ENCODE peak calls at places on chromosomes 16 and 17, in nine cellular contexts. L is iPS DF 6.9, W is OCI-LY7, F is neural progenitor cell, D is DND-41, Z is fibroblast of lung, P is astrocyte, E is BJ, N is HCT116. O is an unnamed sample.

GRCh38 chr16:63938661-63939060 is 1183.2 kb downstream of the CDH11 start:
- DNase-seq in L (no peak), W (no peak), F (no peak), D (no peak), Z (no peak), P (peak), E (no peak), N (no peak), O (no peak)

GRCh38 chr16:74034862-74035261 is 261.8 kb upstream of the PSMD7 start:
- DNase-seq in L (no peak), W (peak), F (peak), D (peak), Z (peak), P (no peak), E (no peak), N (peak), O (peak)

GRCh38 chr17:69596141-69596540 is 181.6 kb downstream of the MAP2K6 start:
- DNase-seq in L (no peak), W (no peak), F (no peak), D (no peak), Z (no peak), P (no peak), E (no peak), N (no peak), O (no peak)

GRCh38 chr17:75588546-75589016 is 981 bp downstream of the MYO15B start:
- DNase-seq in L (no peak), W (no peak), F (no peak), D (no peak), Z (no peak), P (no peak), E (no peak), N (no peak), O (no peak)

GRCh38 chr17:71392715-71393567 is 727.9 kb upstream of the SOX9 start:
- DNase-seq in L (no peak), W (no peak), F (no peak), D (no peak), Z (peak), P (peak), E (no peak), N (no peak), O (no peak)

GRCh38 chr17:47990962-47991731 is 20.2 kb downstream of the CDK5RAP3 start:
- DNase-seq in L (no peak), W (no peak), F (peak), D (no peak), Z (peak), P (no peak), E (no peak), N (no peak), O (peak)

GRCh38 chr17:62656446-62656845 is 29.0 kb downstream of the MRC2 start:
- DNase-seq in L (no peak), W (no peak), F (no peak), D (no peak), Z (no peak), P (no peak), E (no peak), N (no peak), O (no peak)

GRCh38 chr16:14562691-14563491 is 67.2 kb downstream of the PARN start:
- DNase-seq in L (no peak), W (no peak), F (peak), D (no peak), Z (peak), P (peak), E (no peak), N (no peak), O (no peak)

GRCh38 chr17:30969989-30970680 is 704 bp upstream of the RNF135 start:
- DNase-seq in L (no peak), W (no peak), F (peak), D (peak), Z (peak), P (peak), E (no peak), N (no peak), O (no peak)

GRCh38 chr17:19664136-19664820 is 15.7 kb downstream of the ALDH3A2 start:
- DNase-seq in L (no peak), W (no peak), F (no peak), D (no peak), Z (no peak), P (no peak), E (no peak), N (no peak), O (no peak)

GRCh38 chr16:22317625-22318024 is 20.4 kb downstream of the POLR3E start:
- DNase-seq in L (no peak), W (no peak), F (no peak), D (no peak), Z (no peak), P (no peak), E (no peak), N (no peak), O (no peak)

GRCh38 chr17:35003778-35004177 is 23.5 kb downstream of the LIG3 start:
- DNase-seq in L (no peak), W (no peak), F (no peak), D (no peak), Z (no peak), P (no peak), E (no peak), N (no peak), O (no peak)

GRCh38 chr17:488993-489757 is 136.6 kb upstream of the RPH3AL start:
- DNase-seq in L (no peak), W (peak), F (peak), D (peak), Z (peak), P (peak), E (no peak), N (peak), O (peak)

GRCh38 chr16:85888405-85889331 is 10.3 kb upstream of the IRF8 start:
- DNase-seq in L (no peak), W (peak), F (no peak), D (no peak), Z (peak), P (peak), E (peak), N (no peak), O (no peak)

GRCh38 chr17:37541880-37542675 is 52.4 kb downstream of the DUSP14 start:
- DNase-seq in L (no peak), W (no peak), F (no peak), D (no peak), Z (peak), P (peak), E (no peak), N (no peak), O (no peak)

GRCh38 chr17:57605734-57606105 is 139.4 kb downstream of the CCDC182 start:
- DNase-seq in L (no peak), W (no peak), F (no peak), D (no peak), Z (no peak), P (no peak), E (no peak), N (no peak), O (peak)

GRCh38 chr17:76677406-76677805 is 33.4 kb downstream of the MXRA7 start:
- DNase-seq in L (no peak), W (no peak), F (no peak), D (no peak), Z (no peak), P (no peak), E (no peak), N (no peak), O (no peak)

GRCh38 chr17:82081966-82082365 is 16.1 kb downstream of the FASN start:
- DNase-seq in L (no peak), W (no peak), F (no peak), D (no peak), Z (no peak), P (no peak), E (no peak), N (no peak), O (no peak)

GRCh38 chr17:34917381-34917780 is 43.9 kb downstream of the CCT6B start:
- DNase-seq in L (no peak), W (no peak), F (no peak), D (no peak), Z (no peak), P (no peak), E (no peak), N (no peak), O (no peak)

GRCh38 chr17:9389116-9389515 is 186.5 kb downstream of the STX8 start:
- DNase-seq in L (no peak), W (no peak), F (no peak), D (no peak), Z (peak), P (peak), E (peak), N (no peak), O (no peak)

GRCh38 chr16:83923581-83924365 is 24.9 kb downstream of the MLYCD start:
- DNase-seq in L (no peak), W (no peak), F (no peak), D (no peak), Z (no peak), P (no peak), E (no peak), N (no peak), O (no peak)

GRCh38 chr17:13283606-13284005 is 265.8 kb upstream of the ELAC2 start:
- DNase-seq in L (peak), W (no peak), F (peak), D (no peak), Z (no peak), P (no peak), E (no peak), N (no peak), O (no peak)

GRCh38 chr16:23530062-23530461 is 19.8 kb upstream of the GGA2 start:
- DNase-seq in L (no peak), W (no peak), F (no peak), D (no peak), Z (no peak), P (no peak), E (no peak), N (no peak), O (no peak)

GRCh38 chr16:87126403-87127025 is 190.7 kb downstream of the C16orf95 start:
- DNase-seq in L (no peak), W (no peak), F (no peak), D (no peak), Z (no peak), P (no peak), E (no peak), N (no peak), O (no peak)

GRCh38 chr17:9414471-9414870 is 161.1 kb downstream of the STX8 start:
- DNase-seq in L (no peak), W (peak), F (no peak), D (no peak), Z (no peak), P (no peak), E (no peak), N (no peak), O (no peak)

GRCh38 chr16:11530171-11530940 is 56.4 kb downstream of the LITAF start:
- DNase-seq in L (no peak), W (no peak), F (peak), D (no peak), Z (no peak), P (no peak), E (no peak), N (no peak), O (no peak)

GRCh38 chr16:78667675-78668074 is 568.2 kb downstream of the WWOX start:
- DNase-seq in L (no peak), W (no peak), F (no peak), D (no peak), Z (no peak), P (no peak), E (no peak), N (no peak), O (no peak)

GRCh38 chr16:80519189-80519588 is 21.6 kb upstream of the DYNLRB2 start:
- DNase-seq in L (no peak), W (no peak), F (no peak), D (no peak), Z (no peak), P (no peak), E (no peak), N (no peak), O (no peak)

GRCh38 chr17:71987634-71988033 is 133.2 kb upstream of the SOX9 start:
- DNase-seq in L (no peak), W (peak), F (no peak), D (no peak), Z (peak), P (peak), E (no peak), N (no peak), O (no peak)

GRCh38 chr16:72427786-72428480 is 256.0 kb upstream of the PMFBP1 start:
- DNase-seq in L (no peak), W (no peak), F (no peak), D (no peak), Z (no peak), P (no peak), E (no peak), N (no peak), O (no peak)

GRCh38 chr16:30464078-30464477 is 8.5 kb upstream of the ITGAL start:
- DNase-seq in L (no peak), W (no peak), F (no peak), D (no peak), Z (no peak), P (no peak), E (no peak), N (no peak), O (no peak)

GRCh38 chr17:46194393-46195216 is 1.4 kb upstream of the KANSL1 start:
- DNase-seq in L (no peak), W (peak), F (peak), D (peak), Z (peak), P (no peak), E (no peak), N (peak), O (peak)

GRCh38 chr16:22088642-22089041 is 3.7 kb upstream of the VWA3A start:
- DNase-seq in L (no peak), W (no peak), F (no peak), D (no peak), Z (no peak), P (no peak), E (no peak), N (no peak), O (no peak)

GRCh38 chr16:89049484-89050118 is 44.1 kb upstream of the ACSF3 start:
- DNase-seq in L (no peak), W (no peak), F (no peak), D (no peak), Z (no peak), P (no peak), E (no peak), N (no peak), O (no peak)

GRCh38 chr16:62665269-62665668 is 629.0 kb upstream of the CDH8 start:
- DNase-seq in L (no peak), W (no peak), F (peak), D (no peak), Z (no peak), P (no peak), E (no peak), N (no peak), O (no peak)

GRCh38 chr16:10594312-10594950 is 14.0 kb upstream of the EMP2 start:
- DNase-seq in L (no peak), W (no peak), F (no peak), D (no peak), Z (no peak), P (no peak), E (no peak), N (no peak), O (no peak)

GRCh38 chr16:79154081-79154480 is 446.5 kb downstream of the MAF start:
- DNase-seq in L (no peak), W (no peak), F (peak), D (no peak), Z (no peak), P (no peak), E (no peak), N (no peak), O (no peak)

GRCh38 chr17:42748202-42748905 is 3.5 kb upstream of the EZH1 start:
- DNase-seq in L (no peak), W (no peak), F (no peak), D (no peak), Z (no peak), P (no peak), E (no peak), N (no peak), O (no peak)
- H3K4me3 ChIP-seq in L (no peak), W (no peak), F (no peak), D (no peak), Z (no peak), P (no peak), E (no peak), N (no peak), O (no peak)

DNA sequence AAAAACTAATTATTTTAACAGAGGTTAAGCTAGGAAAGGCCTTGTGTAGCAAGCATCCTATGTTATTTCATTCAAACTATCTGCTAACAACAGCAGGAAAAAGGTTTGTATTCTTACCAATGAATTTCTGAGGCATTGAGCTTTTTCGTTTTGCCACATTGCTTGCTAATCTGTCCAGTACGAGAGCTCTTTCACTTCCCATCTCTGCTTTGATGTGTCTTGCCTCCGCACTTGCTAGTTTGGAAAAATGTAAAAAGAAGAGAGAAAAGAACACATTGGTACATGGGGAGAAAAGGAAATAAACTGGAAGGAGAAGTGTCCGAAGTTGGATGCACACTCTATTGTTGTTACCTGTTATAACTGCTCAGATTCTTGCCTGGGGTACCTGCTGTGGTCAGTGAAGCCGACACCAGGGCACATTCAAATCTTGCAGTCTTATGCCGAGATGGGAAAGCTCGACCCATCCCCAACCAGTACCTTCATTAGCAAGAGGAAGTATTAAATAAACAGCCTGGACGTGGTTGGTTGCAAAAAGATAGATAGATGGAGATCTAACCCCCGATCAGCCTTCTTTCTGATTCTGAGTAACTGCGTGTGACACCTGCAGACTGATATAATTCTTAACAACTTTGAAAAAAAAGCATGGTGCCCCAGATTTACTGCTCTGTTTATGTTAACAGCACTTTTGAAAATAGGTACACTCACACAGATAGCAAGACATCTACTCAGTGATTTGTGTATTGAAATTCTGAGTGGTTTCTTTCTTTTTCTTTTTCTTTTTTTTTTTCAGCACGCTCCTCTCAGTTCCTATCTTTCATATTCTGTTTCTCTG is 40.0 kb downstream of the GRB7 start:
- DNase-seq in L (no peak), W (peak), F (no peak), D (no peak), Z (no peak), P (no peak), E (no peak), N (no peak), O (no peak)
- H3K4me3 ChIP-seq in L (no peak), W (peak), F (no peak), D (no peak), Z (no peak), P (no peak), E (no peak), N (no peak), O (no peak)

GRCh38 chr17:27459433-27459832 is 3.2 kb downstream of the KSR1 start:
- DNase-seq in L (no peak), W (no peak), F (no peak), D (no peak), Z (no peak), P (no peak), E (no peak), N (no peak), O (no peak)

GRCh38 chr17:27457405-27457730 is 1.1 kb downstream of the KSR1 start:
- DNase-seq in L (no peak), W (no peak), F (no peak), D (no peak), Z (no peak), P (no peak), E (no peak), N (no peak), O (no peak)

GRCh38 chr17:27458524-27458908 is 2.3 kb downstream of the KSR1 start:
- DNase-seq in L (no peak), W (no peak), F (no peak), D (no peak), Z (no peak), P (no peak), E (no peak), N (no peak), O (no peak)

GRCh38 chr17:27456681-27457404 is 595 bp downstream of the KSR1 start:
- DNase-seq in L (no peak), W (no peak), F (peak), D (no peak), Z (no peak), P (no peak), E (no peak), N (no peak), O (no peak)

GRCh38 chr17:27457731-27458523 is 1.7 kb downstream of the KSR1 start:
- DNase-seq in L (no peak), W (no peak), F (peak), D (no peak), Z (peak), P (no peak), E (peak), N (no peak), O (no peak)
- H3K4me3 ChIP-seq in L (no peak), W (no peak), F (peak), D (peak), Z (peak), P (peak), E (peak), N (peak), O (no peak)

GRCh38 chr16:20870122-20870521 is 30.0 kb downstream of the DCUN1D3 start:
- DNase-seq in L (no peak), W (no peak), F (no peak), D (no peak), Z (no peak), P (no peak), E (no peak), N (no peak), O (no peak)
- H3K4me3 ChIP-seq in L (no peak), W (no peak), F (no peak), D (no peak), Z (no peak), P (no peak), E (no peak), N (no peak), O (no peak)

GRCh38 chr16:27316038-27316680 is 2.4 kb downstream of the IL4R start:
- DNase-seq in L (no peak), W (no peak), F (no peak), D (no peak), Z (no peak), P (no peak), E (no peak), N (no peak), O (no peak)
- H3K4me3 ChIP-seq in L (no peak), W (peak), F (no peak), D (peak), Z (no peak), P (peak), E (no peak), N (peak), O (no peak)

DNA sequence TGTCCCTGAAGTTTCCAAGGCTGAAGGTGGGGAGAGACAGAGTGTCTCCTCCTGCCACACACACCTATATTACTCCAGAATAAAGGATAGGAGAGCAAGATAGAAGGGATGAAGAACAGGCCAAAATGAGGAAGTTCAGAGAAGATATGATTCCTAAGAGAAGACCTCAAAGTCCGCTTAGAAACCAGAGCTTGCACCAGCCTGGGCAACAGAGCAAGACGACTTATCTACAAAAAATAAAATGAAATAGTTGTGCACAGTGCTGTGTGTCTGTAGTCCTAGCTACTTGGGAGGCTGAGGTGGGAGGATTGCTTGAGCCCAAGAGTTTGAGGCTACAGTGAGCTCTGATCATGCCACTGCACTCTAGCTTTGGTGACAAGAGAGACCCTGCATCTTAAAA is 128.2 kb downstream of the HS3ST3B1 start:
- DNase-seq in L (no peak), W (peak), F (no peak), D (peak), Z (no peak), P (no peak), E (no peak), N (no peak), O (no peak)
- H3K4me3 ChIP-seq in L (no peak), W (peak), F (no peak), D (peak), Z (no peak), P (no peak), E (no peak), N (no peak), O (peak)

O was measured in Jurkat, Clone E6-1.